ENCODE peak calls at places on chromosomes 4 and X, in seven cellular contexts. X is fibroblast of gingiva; P is HEK293T; U is naive thymus-derived CD8-positive, alpha-beta T cell; J is GM23248; V is BJ; B is non-pigmented ciliary epithelial cell. E is an unnamed sample.

GRCh38 chrX:16594490-16594889 is 55.5 kb upstream of the S100G start:
- DNase-seq in P (no peak), X (no peak), V (no peak), J (no peak), B (no peak), U (no peak), E (no peak)

GRCh38 chr4:173289351-173289725 is 44.8 kb downstream of the HMGB2 start:
- DNase-seq in P (no peak), X (no peak), U (no peak), V (no peak), B (no peak), J (no peak), E (no peak)

GRCh38 chr4:4418676-4419370 is 31.9 kb downstream of the NSG1 start:
- DNase-seq in X (no peak), J (no peak), P (no peak), B (no peak), U (no peak), V (no peak), E (no peak)

GRCh38 chr4:7623468-7623867 is 188.7 kb upstream of the PSAPL1 start:
- DNase-seq in X (no peak), B (no peak), V (no peak), P (no peak), J (no peak), U (no peak), E (no peak)

GRCh38 chr4:120850048-120850599 is 72.4 kb downstream of the PRDM5 start:
- DNase-seq in U (no peak), B (peak), X (peak), P (no peak), V (peak), J (peak), E (no peak)

GRCh38 chr4:169841776-169842175 is 84.0 kb upstream of the HPF1 start:
- DNase-seq in V (no peak), U (no peak), P (no peak), B (no peak), X (no peak), J (peak), E (no peak)

GRCh38 chr4:1069394-1069793 is 44.0 kb downstream of the RNF212 start:
- DNase-seq in B (no peak), U (no peak), V (no peak), X (no peak), P (no peak), J (no peak), E (no peak)

GRCh38 chr4:67126115-67126514 is 419.2 kb downstream of the CENPC start:
- DNase-seq in J (no peak), X (no peak), B (no peak), P (no peak), V (no peak), U (no peak), E (no peak)

GRCh38 chr4:104490770-104491395 is 3.8 kb downstream of the CXXC4 start:
- DNase-seq in B (no peak), J (peak), U (peak), V (no peak), P (peak), X (peak), E (peak)

GRCh38 chr4:128288689-128289106 is 1.1 kb upstream of the PGRMC2 start:
- DNase-seq in U (peak), V (no peak), P (no peak), B (no peak), X (no peak), J (no peak), E (peak)

GRCh38 chr4:1084796-1085403 is 28.5 kb downstream of the RNF212 start:
- DNase-seq in B (no peak), P (no peak), U (no peak), X (no peak), V (no peak), J (no peak), E (no peak)